ENCODE peak calls at places on chromosomes 11 and 22, in ten cellular contexts. Y is stimulated activated naive CD8-positive, alpha-beta T cell treated with anti-CD3 and anti-CD28 coated beads, Interleukin-15, amount 100 ng/mL, for 72 hours; G is HS-5; I is nucleus accumbens; O is GM23248; D is transverse colon; P is ACHN; L is endothelial cell of umbilical vein; V is stimulated activated CD8-positive, alpha-beta memory T cell treated with anti-CD3 and anti-CD28 coated beads, Interleukin-12 subunit alpha, Interleukin-12 subunit beta, amount 100 ng/mL, for 1 hour; Z is activated effector memory CD4-positive, alpha-beta T cell treated with Interleukin-2 at 50 U/mL for 16 hours. K is an unnamed sample.

GRCh38 chr11:72317982-72318381 is 74.0 kb upstream of the PHOX2A start:
- DNase-seq in Y (no peak), G (no peak), I (no peak), O (no peak), D (no peak), P (no peak), L (no peak), V (no peak), Z (no peak), K (no peak)

GRCh38 chr11:128803440-128803839 is 63.7 kb downstream of the KCNJ1 start:
- DNase-seq in Y (no peak), G (no peak), I (no peak), O (no peak), D (no peak), P (no peak), L (no peak), V (no peak), Z (no peak), K (no peak)

GRCh38 chr22:22952531-22953295 is 65.1 kb downstream of the IGLL5 start:
- DNase-seq in Y (no peak), G (no peak), I (no peak), O (no peak), D (no peak), P (no peak), L (no peak), V (no peak), Z (no peak), K (no peak)

GRCh38 chr11:103659138-103659734 is 377.2 kb upstream of the DDI1 start:
- DNase-seq in Y (no peak), G (no peak), I (no peak), O (peak), D (no peak), P (peak), L (peak), V (no peak), Z (no peak), K (no peak)

GRCh38 chr11:134572741-134573675 is 161.0 kb upstream of the B3GAT1 start:
- DNase-seq in Y (no peak), G (no peak), I (no peak), O (no peak), D (no peak), P (no peak), L (no peak), V (no peak), Z (no peak), K (no peak)

GRCh38 chr11:111422494-111423249 is 43.6 kb upstream of the POU2AF1 start:
- DNase-seq in Y (peak), G (no peak), I (peak), O (peak), D (peak), P (peak), L (no peak), V (no peak), Z (no peak), K (peak)

GRCh38 chr11:105361651-105362050 is 222.1 kb upstream of the CARD18 start:
- DNase-seq in Y (no peak), G (no peak), I (no peak), O (no peak), D (no peak), P (no peak), L (no peak), V (no peak), Z (no peak), K (no peak)

GRCh38 chr22:41857160-41857859 is 24.4 kb downstream of the SREBF2 start:
- DNase-seq in Y (peak), G (peak), I (no peak), O (peak), D (peak), P (peak), L (peak), V (peak), Z (peak), K (peak)

GRCh38 chr11:72828081-72828567 is 13.9 kb downstream of the ATG16L2 start:
- DNase-seq in Y (no peak), G (no peak), I (no peak), O (peak), D (no peak), P (no peak), L (no peak), V (no peak), Z (no peak), K (no peak)

GRCh38 chr11:34206598-34207300 is 101.3 kb downstream of the NAT10 start:
- DNase-seq in Y (no peak), G (no peak), I (no peak), O (no peak), D (no peak), P (no peak), L (no peak), V (no peak), Z (no peak), K (no peak)

GRCh38 chr11:132111341-132111740 is 740.9 kb downstream of the NTM start:
- DNase-seq in Y (no peak), G (no peak), I (no peak), O (peak), D (no peak), P (no peak), L (no peak), V (no peak), Z (no peak), K (no peak)

GRCh38 chr11:117796456-117797428 is at the start of gene DSCAML1:
- DNase-seq in Y (no peak), G (no peak), I (no peak), O (peak), D (no peak), P (peak), L (no peak), V (peak), Z (no peak), K (peak)